ENCODE peak calls at places on chromosomes 16 and 17, in five cellular contexts. K, E, W, S and D are unnamed samples.

GRCh38 chr16:29784901-29785500 is 5.5 kb upstream of the KIF22 start:
- DNase-seq in K (peak), E (no peak), W (peak), S (peak), D (peak)

GRCh38 chr17:74385201-74385600 is 17.9 kb downstream of the GPR142 start:
- DNase-seq in K (no peak), E (no peak), W (no peak), S (no peak), D (no peak)

GRCh38 chr16:4323845-4324478 is 8.1 kb downstream of the GLIS2 start:
- DNase-seq in K (peak), E (no peak), W (peak), S (no peak), D (no peak)

GRCh38 chr16:85735225-85735722 is 15.6 kb downstream of the C16orf74 start:
- DNase-seq in K (no peak), E (no peak), W (no peak), S (no peak), D (no peak)

GRCh38 chr17:82064433-82065192 is 991 bp downstream of the DUS1L start:
- DNase-seq in K (no peak), E (no peak), W (peak), S (no peak), D (no peak)

GRCh38 chr17:45137561-45138305 is 2.2 kb downstream of the ACBD4 start:
- DNase-seq in K (no peak), E (no peak), W (no peak), S (no peak), D (no peak)

GRCh38 chr16:66520406-66521194 is 29.3 kb downstream of the TK2 start:
- DNase-seq in K (peak), E (no peak), W (no peak), S (no peak), D (no peak)

GRCh38 chr16:57606847-57607501 is 21.5 kb upstream of the ADGRG1 start:
- DNase-seq in K (no peak), E (peak), W (no peak), S (no peak), D (no peak)

GRCh38 chr17:40059729-40060475 is 2.9 kb upstream of the THRA start:
- DNase-seq in K (no peak), E (no peak), W (no peak), S (no peak), D (no peak)

GRCh38 chr17:76969598-76970172 is 101.5 kb downstream of the MGAT5B start:
- DNase-seq in K (no peak), E (no peak), W (peak), S (peak), D (no peak)

GRCh38 chr16:84180519-84181140 is 6.2 kb downstream of the TAF1C start:
- DNase-seq in K (no peak), E (no peak), W (no peak), S (no peak), D (no peak)

GRCh38 chr16:71246309-71246708 is 15.8 kb upstream of the HYDIN start:
- DNase-seq in K (no peak), E (no peak), W (no peak), S (no peak), D (no peak)

GRCh38 chr16:26765087-26765486 is 301.6 kb upstream of the C16orf82 start:
- DNase-seq in K (no peak), E (peak), W (peak), S (no peak), D (no peak)

GRCh38 chr17:80290199-80290598 is 29.5 kb downstream of the RNF213 start:
- DNase-seq in K (no peak), E (no peak), W (no peak), S (no peak), D (no peak)

GRCh38 chr16:55376567-55377167 is 52.7 kb downstream of the IRX6 start:
- DNase-seq in K (no peak), E (no peak), W (no peak), S (no peak), D (no peak)

GRCh38 chr17:82789051-82789592 is 37.3 kb downstream of the TBCD start:
- DNase-seq in K (no peak), E (no peak), W (no peak), S (no peak), D (no peak)

GRCh38 chr17:6085812-6086211 is 15.6 kb downstream of the WSCD1 start:
- DNase-seq in K (no peak), E (no peak), W (no peak), S (no peak), D (no peak)

GRCh38 chr17:1462164-1463112 is 6.4 kb upstream of the CRK start:
- DNase-seq in K (no peak), E (no peak), W (no peak), S (peak), D (no peak)

GRCh38 chr16:11613381-11614303 is 26.9 kb upstream of the LITAF start:
- DNase-seq in K (peak), E (no peak), W (peak), S (no peak), D (no peak)

GRCh38 chr17:29619251-29619650 is 3.5 kb downstream of the CORO6 start:
- DNase-seq in K (no peak), E (no peak), W (peak), S (no peak), D (no peak)

GRCh38 chr16:72961115-72961832 is 86.7 kb downstream of the ZFHX3 start:
- DNase-seq in K (no peak), E (peak), W (peak), S (no peak), D (no peak)

GRCh38 chr17:45115871-45116270 is 16.4 kb downstream of the PLCD3 start:
- DNase-seq in K (no peak), E (no peak), W (no peak), S (peak), D (no peak)

GRCh38 chr16:77905356-77905920 is 116.9 kb upstream of the CLEC3A start:
- DNase-seq in K (no peak), E (no peak), W (no peak), S (no peak), D (no peak)

GRCh38 chr17:9313346-9313745 is 262.3 kb downstream of the STX8 start:
- DNase-seq in K (no peak), E (no peak), W (no peak), S (no peak), D (no peak)

GRCh38 chr16:28873543-28874201 is 4.6 kb upstream of the ATP2A1 start:
- DNase-seq in K (no peak), E (peak), W (peak), S (no peak), D (no peak)

GRCh38 chr17:7404737-7405412 is 978 bp upstream of the TMEM256 start:
- DNase-seq in K (peak), E (peak), W (peak), S (no peak), D (no peak)

GRCh38 chr17:65542595-65542994 is 18.9 kb downstream of the AXIN2 start:
- DNase-seq in K (no peak), E (no peak), W (no peak), S (no peak), D (no peak)

GRCh38 chr17:39669897-39670735 is 1.9 kb downstream of the PNMT start:
- DNase-seq in K (no peak), E (no peak), W (peak), S (no peak), D (no peak)

GRCh38 chr16:10080031-10080772 is 102.0 kb downstream of the GRIN2A start:
- DNase-seq in K (peak), E (peak), W (peak), S (peak), D (peak)

GRCh38 chr17:16434662-16435061 is 19.3 kb downstream of the TRPV2 start:
- DNase-seq in K (no peak), E (no peak), W (no peak), S (no peak), D (no peak)

GRCh38 chr17:43155666-43156065 is 15.3 kb upstream of the NBR1 start:
- DNase-seq in K (no peak), E (peak), W (no peak), S (no peak), D (no peak)

GRCh38 chr16:28105297-28105696 is 41.8 kb upstream of the GSG1L start:
- DNase-seq in K (no peak), E (no peak), W (no peak), S (no peak), D (no peak)

GRCh38 chr16:12225816-12226480 is 249.4 kb downstream of the SNX29 start:
- DNase-seq in K (no peak), E (no peak), W (no peak), S (peak), D (no peak)

GRCh38 chr17:69812240-69812837 is 262.7 kb upstream of the KCNJ16 start:
- DNase-seq in K (no peak), E (peak), W (no peak), S (no peak), D (no peak)

GRCh38 chr17:10631048-10631700 is 25.9 kb downstream of the MYH3 start:
- DNase-seq in K (no peak), E (peak), W (peak), S (no peak), D (peak)

GRCh38 chr17:36602030-36602737 is 801 bp downstream of the MRM1 start:
- DNase-seq in K (no peak), E (peak), W (peak), S (no peak), D (no peak)

GRCh38 chr16:1865902-1866690 is 5.9 kb downstream of the MEIOB start:
- DNase-seq in K (no peak), E (no peak), W (no peak), S (no peak), D (no peak)

GRCh38 chr16:8798535-8799157 is 1.0 kb downstream of the PMM2 start:
- DNase-seq in K (no peak), E (no peak), W (no peak), S (no peak), D (no peak)

GRCh38 chr16:8798174-8798527 is 512 bp downstream of the PMM2 start:
- DNase-seq in K (no peak), E (no peak), W (no peak), S (no peak), D (no peak)

GRCh38 chr16:8795818-8796217 is 1.6 kb downstream of the TMEM186 start:
- DNase-seq in K (no peak), E (no peak), W (no peak), S (no peak), D (no peak)

GRCh38 chr16:8796469-8797363 is 723 bp downstream of the TMEM186 start:
- DNase-seq in K (no peak), E (no peak), W (no peak), S (no peak), D (no peak)

GRCh38 chr16:8797364-8798173 is at the start of the genes PMM2 and TMEM186:
- DNase-seq in K (peak), E (peak), W (peak), S (peak), D (peak)
- TF ChIP-seq CTCF in K (no peak), E (no peak), W (no peak), S (no peak), D (no peak)

DNA sequence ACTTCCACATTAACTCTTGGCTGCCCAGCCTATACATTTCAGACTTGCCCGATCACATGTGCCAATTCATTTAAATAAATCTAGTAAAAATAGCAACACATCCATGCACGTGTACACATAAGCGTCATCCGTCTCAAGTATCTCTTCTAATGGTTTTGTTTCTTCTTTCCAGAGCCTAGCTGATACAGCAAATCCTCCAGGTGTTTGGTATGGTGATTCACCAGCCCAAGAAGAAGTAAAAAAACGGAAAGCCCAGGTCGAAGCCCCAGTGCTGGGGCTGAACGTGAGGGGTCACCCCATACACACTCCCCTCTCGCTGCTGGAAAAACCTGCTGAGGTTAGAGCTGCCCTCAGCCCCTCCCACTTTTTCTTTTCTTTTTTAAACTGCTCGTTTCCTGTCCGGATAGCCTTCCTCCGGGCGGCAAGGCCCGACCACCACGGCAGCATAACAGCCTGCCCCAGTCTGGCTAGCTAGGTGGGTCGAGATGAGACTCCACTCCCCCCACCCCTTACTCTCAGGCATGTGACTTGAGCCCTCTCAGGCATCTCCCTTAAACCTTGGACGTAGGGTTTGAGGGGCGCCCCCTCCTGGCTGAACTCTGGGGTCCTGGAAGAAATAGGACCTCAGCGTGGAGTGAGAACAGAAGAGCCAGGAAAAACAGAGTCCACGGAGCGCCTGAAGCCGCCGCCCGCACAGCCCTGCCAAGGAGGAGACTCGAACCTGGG is 13.9 kb upstream of the OR1F1 start:
- DNase-seq in K (no peak), E (no peak), W (peak), S (no peak), D (no peak)
- TF ChIP-seq CTCF in K (no peak), E (no peak), W (peak), S (peak), D (peak)

GRCh38 chr16:69143116-69143515 is 10.7 kb downstream of the UTP4 start:
- DNase-seq in K (no peak), E (peak), W (no peak), S (no peak), D (no peak)
- TF ChIP-seq CTCF in K (no peak), E (peak), W (no peak), S (peak), D (no peak)

DNA sequence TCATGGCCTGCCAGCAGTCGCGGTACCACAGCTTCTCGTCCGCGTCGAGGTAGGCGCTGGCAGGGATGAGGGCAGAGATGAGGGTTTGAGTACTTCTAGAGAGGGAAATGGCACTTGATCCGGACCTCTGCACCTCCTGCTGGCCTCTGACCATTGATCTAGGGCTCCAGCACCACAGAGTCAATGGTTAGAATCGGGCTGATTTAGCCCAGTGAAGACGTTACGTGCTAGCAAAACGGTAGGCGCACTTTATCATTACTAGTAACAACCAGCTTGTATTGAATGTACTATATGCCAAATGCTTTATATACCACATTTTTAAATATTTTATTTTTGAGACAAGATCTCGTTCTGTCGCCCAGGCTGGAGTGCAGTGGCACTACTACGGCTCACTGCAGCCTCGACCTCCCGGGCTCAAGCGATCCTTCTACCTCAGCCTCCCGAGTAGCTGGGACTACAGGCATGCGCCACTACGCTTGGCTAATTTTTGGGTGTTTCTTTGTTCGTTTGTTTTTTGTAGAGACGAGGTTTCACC is 526 bp downstream of the TSNAXIP1 start:
- DNase-seq in K (no peak), E (no peak), W (no peak), S (no peak), D (no peak)
- TF ChIP-seq CTCF in K (no peak), E (peak), W (no peak), S (no peak), D (no peak)

DNA sequence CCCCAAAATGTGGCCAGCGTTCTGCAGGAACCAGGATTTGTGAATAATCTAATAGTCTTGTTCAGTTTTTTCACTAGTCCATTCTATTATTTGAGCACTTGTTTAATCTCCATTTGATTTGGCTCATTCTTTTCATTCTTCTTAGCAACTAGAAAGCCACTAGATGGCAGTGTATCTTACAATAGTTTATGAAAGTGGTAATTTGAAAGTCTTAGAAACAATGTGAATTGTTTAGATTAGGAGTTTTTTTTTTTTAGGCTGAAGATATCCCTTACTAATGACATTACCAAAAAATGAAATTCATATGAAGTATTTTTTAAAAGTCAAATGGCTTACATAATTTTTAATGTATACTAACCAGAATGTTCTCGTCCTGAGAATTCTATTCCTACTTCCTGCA is 6.7 kb downstream of the ERI2 start:
- DNase-seq in K (no peak), E (no peak), W (no peak), S (peak), D (no peak)
- TF ChIP-seq CTCF in K (no peak), E (peak), W (peak), S (peak), D (peak)

GRCh38 chr17:38456031-38456815 is 28.0 kb downstream of the ARHGAP23 start:
- DNase-seq in K (no peak), E (peak), W (no peak), S (no peak), D (no peak)
- TF ChIP-seq CTCF in K (no peak), E (no peak), W (peak), S (no peak), D (peak)

GRCh38 chr17:21124096-21124495 is 2.7 kb upstream of the DHRS7B start:
- DNase-seq in K (no peak), E (no peak), W (peak), S (no peak), D (no peak)

GRCh38 chr17:21125862-21126261 is 902 bp upstream of the DHRS7B start:
- DNase-seq in K (no peak), E (no peak), W (no peak), S (no peak), D (no peak)

GRCh38 chr17:21129023-21129681 is 2.4 kb downstream of the DHRS7B start:
- DNase-seq in K (no peak), E (peak), W (peak), S (peak), D (no peak)

GRCh38 chr17:21127508-21128077 is 829 bp downstream of the DHRS7B start:
- DNase-seq in K (no peak), E (no peak), W (no peak), S (no peak), D (no peak)

GRCh38 chr17:21126645-21127507 is at the start of gene DHRS7B:
- DNase-seq in K (peak), E (peak), W (peak), S (peak), D (peak)
- TF ChIP-seq CTCF in K (no peak), E (no peak), W (no peak), S (no peak), D (no peak)

GRCh38 chr17:57035971-57036481 is 49.0 kb upstream of the AKAP1 start:
- DNase-seq in K (no peak), E (no peak), W (no peak), S (no peak), D (no peak)

GRCh38 chr17:57040571-57040970 is 44.5 kb upstream of the AKAP1 start:
- DNase-seq in K (no peak), E (no peak), W (no peak), S (no peak), D (no peak)

GRCh38 chr17:57034807-57035754 is 50.0 kb upstream of the AKAP1 start:
- DNase-seq in K (no peak), E (no peak), W (no peak), S (no peak), D (no peak)

GRCh38 chr17:57037401-57037800 is 47.6 kb upstream of the AKAP1 start:
- DNase-seq in K (no peak), E (no peak), W (no peak), S (no peak), D (no peak)

GRCh38 chr17:57038486-57038885 is 46.6 kb upstream of the AKAP1 start:
- DNase-seq in K (no peak), E (no peak), W (no peak), S (no peak), D (no peak)
- TF ChIP-seq CTCF in K (no peak), E (no peak), W (no peak), S (no peak), D (no peak)

GRCh38 chr17:75889454-75889853 is 7.3 kb downstream of the TRIM65 start:
- DNase-seq in K (no peak), E (no peak), W (no peak), S (no peak), D (no peak)
- TF ChIP-seq CTCF in K (no peak), E (no peak), W (no peak), S (no peak), D (no peak)